ENCODE peak calls at places on chromosome X, in five cellular contexts. J is activated CD4-positive, alpha-beta memory T cell treated with anti-CD3 and anti-CD28 coated beads, Interleukin-2, amount 10 ng/mL, durations not matched to agents 7 days and 5 days; O is right lobe of liver; C is hippocampal formation; W is NCI-H1105. K is an unnamed sample.

GRCh38 chrX:115018944-115019343 is 1.5 kb upstream of the IL13RA2 start:
- DNase-seq in C (no peak), O (no peak), W (no peak), J (no peak), K (no peak)

GRCh38 chrX:75596178-75596577 is 73.3 kb upstream of the ZDHHC15 start:
- DNase-seq in O (no peak), J (no peak), C (no peak), W (no peak), K (no peak)

GRCh38 chrX:111337067-111337466 is 66.8 kb upstream of the CAPN6 start:
- DNase-seq in O (no peak), C (no peak), J (no peak), W (no peak), K (no peak)

GRCh38 chrX:98350940-98351339 is 1467.2 kb downstream of the RPA4 start:
- DNase-seq in W (no peak), O (no peak), J (no peak), C (no peak), K (no peak)

GRCh38 chrX:18353931-18354368 is 538 bp downstream of the SCML2 start:
- DNase-seq in C (no peak), J (peak), O (no peak), W (no peak), K (no peak)

GRCh38 chrX:9351112-9351511 is 113.7 kb upstream of the TBL1X start:
- DNase-seq in J (no peak), C (no peak), O (no peak), W (no peak), K (no peak)

GRCh38 chrX:48958635-48959094 is 1.3 kb upstream of the OTUD5 start:
- DNase-seq in O (no peak), C (no peak), J (peak), W (no peak), K (peak)

GRCh38 chrX:3550160-3550765 is 163.2 kb downstream of the PRKX start:
- DNase-seq in C (no peak), W (no peak), O (no peak), J (no peak), K (no peak)

GRCh38 chrX:11678174-11678573 is 12.5 kb upstream of the ARHGAP6 start:
- DNase-seq in C (no peak), J (no peak), W (no peak), O (no peak), K (no peak)

GRCh38 chrX:74179071-74179470 is 124.9 kb upstream of the ZCCHC13 start:
- DNase-seq in O (no peak), W (no peak), C (no peak), J (no peak), K (no peak)

GRCh38 chrX:133495464-133496391 is 80.4 kb upstream of the GPC4 start:
- DNase-seq in J (no peak), W (no peak), C (peak), O (no peak), K (no peak)

GRCh38 chrX:70979136-70979762 is 48.4 kb upstream of the SLC7A3 start:
- DNase-seq in C (no peak), W (no peak), J (no peak), O (no peak), K (peak)

GRCh38 chrX:11953615-11954014 is 184.7 kb upstream of the FRMPD4 start:
- DNase-seq in J (no peak), O (no peak), W (no peak), C (no peak), K (no peak)

GRCh38 chrX:30308263-30309138 is 689 bp downstream of the NR0B1 start:
- DNase-seq in C (no peak), J (no peak), O (no peak), W (no peak), K (no peak)

GRCh38 chrX:116417214-116417613 is 19.2 kb upstream of the SLC6A14 start:
- DNase-seq in J (no peak), C (no peak), W (peak), O (no peak), K (no peak)

GRCh38 chrX:131895002-131895401 is 128.1 kb upstream of the STK26 start:
- DNase-seq in C (no peak), O (no peak), J (no peak), W (no peak), K (no peak)

GRCh38 chrX:136214551-136214950 is 36.6 kb downstream of the MAP7D3 start:
- DNase-seq in J (no peak), W (no peak), O (no peak), C (no peak), K (no peak)

GRCh38 chrX:97200454-97200853 is 316.7 kb downstream of the RPA4 start:
- DNase-seq in W (no peak), C (no peak), J (no peak), O (no peak), K (no peak)

GRCh38 chrX:30904632-30905031 is 15.6 kb upstream of the TAB3 start:
- DNase-seq in J (no peak), O (no peak), C (no peak), W (no peak), K (no peak)

GRCh38 chrX:96689951-96690350 is 5.3 kb downstream of the DIAPH2 start:
- DNase-seq in C (no peak), O (no peak), J (no peak), W (no peak), K (no peak)

GRCh38 chrX:151985955-151986354 is 11.5 kb upstream of the GABRE start:
- DNase-seq in O (no peak), C (no peak), W (no peak), J (no peak), K (no peak)

GRCh38 chrX:79573760-79574159 is 206.6 kb upstream of the ITM2A start:
- DNase-seq in O (no peak), C (no peak), J (no peak), W (no peak), K (no peak)

GRCh38 chrX:72381439-72382198 is 75.9 kb upstream of the CITED1 start:
- DNase-seq in O (no peak), J (no peak), W (no peak), C (no peak), K (no peak)

GRCh38 chrX:50721771-50722521 is 92.0 kb downstream of the SHROOM4 start:
- DNase-seq in J (no peak), C (no peak), O (no peak), W (no peak), K (no peak)

GRCh38 chrX:132270699-132271098 is 51.5 kb upstream of the RAP2C start:
- DNase-seq in O (no peak), C (no peak), J (no peak), W (no peak), K (no peak)

GRCh38 chrX:114797494-114797893 is 213.6 kb downstream of the HTR2C start:
- DNase-seq in C (no peak), O (no peak), J (no peak), W (no peak), K (no peak)

GRCh38 chrX:65034641-65035450 is 58.6 kb upstream of the ZC4H2 start:
- DNase-seq in C (peak), J (peak), W (peak), O (peak), K (peak)

GRCh38 chrX:68936608-68937007 is 107.8 kb downstream of the EFNB1 start:
- DNase-seq in O (no peak), C (no peak), J (no peak), W (no peak), K (no peak)

GRCh38 chrX:33204889-33205288 is 6.5 kb downstream of the DMD start:
- DNase-seq in W (no peak), O (no peak), C (no peak), J (no peak), K (no peak)

GRCh38 chrX:7996414-7996813 is 69.2 kb upstream of the PNPLA4 start:
- DNase-seq in J (peak), W (peak), O (no peak), C (peak), K (peak)

GRCh38 chrX:40174594-40175415 is 77.0 kb upstream of the BCOR start:
- DNase-seq in W (peak), J (peak), C (no peak), O (peak), K (no peak)

GRCh38 chrX:74382613-74383012 is 38.7 kb upstream of the SLC16A2 start:
- DNase-seq in O (peak), C (peak), W (peak), J (peak), K (peak)

GRCh38 chrX:39714471-39714870 is 383.3 kb downstream of the BCOR start:
- DNase-seq in O (no peak), C (no peak), W (no peak), J (no peak), K (no peak)

GRCh38 chrX:8364369-8365141 is 100.1 kb upstream of the VCX3B start:
- DNase-seq in J (no peak), O (no peak), W (no peak), C (no peak), K (no peak)

GRCh38 chrX:1727531-1728027 is 112.7 kb downstream of the ASMT start:
- DNase-seq in C (no peak), W (no peak), O (no peak), J (no peak), K (no peak)

GRCh38 chrX:38214551-38214950 is 6.1 kb downstream of the SRPX start:
- DNase-seq in W (no peak), C (no peak), J (no peak), O (no peak), K (no peak)

GRCh38 chrX:54786972-54787371 is 11.1 kb downstream of the ITIH6 start:
- DNase-seq in O (peak), C (no peak), J (peak), W (no peak), K (no peak)

K was measured in hypothalamus.